ENCODE peak calls at places on chromosomes 12 and 14, in ten cellular contexts. One of them, this sample, is unnamed.

GRCh38 chr14:102775855-102776760 is 1.1 kb upstream of the TRAF3 start:
- DNase-seq in MG63: peak; percentile 50
- DNase-seq in left lung: no peak
- DNase-seq in PC-3: peak; percentile 61
- DNase-seq in stomach: peak; percentile 42
- DNase-seq in endodermal cell: peak; percentile 63
- DNase-seq in upper lobe of right lung: no peak
- DNase-seq in transverse colon: peak; percentile 70
- DNase-seq in SK-N-MC: no peak
- DNase-seq in DND-41: no peak
- DNase-seq in this sample: no peak

GRCh38 chr14:96345669-96346068 is 17.5 kb downstream of the ATG2B start:
- DNase-seq in MG63: no peak
- DNase-seq in left lung: no peak
- DNase-seq in PC-3: no peak
- DNase-seq in stomach: no peak
- DNase-seq in endodermal cell: no peak
- DNase-seq in upper lobe of right lung: no peak
- DNase-seq in transverse colon: no peak
- DNase-seq in SK-N-MC: no peak
- DNase-seq in DND-41: no peak
- DNase-seq in this sample: no peak

GRCh38 chr12:18275974-18276373 is 14.7 kb downstream of the PIK3C2G start:
- DNase-seq in MG63: no peak
- DNase-seq in left lung: no peak
- DNase-seq in PC-3: peak; percentile 64
- DNase-seq in stomach: no peak
- DNase-seq in endodermal cell: no peak
- DNase-seq in upper lobe of right lung: no peak
- DNase-seq in transverse colon: no peak
- DNase-seq in SK-N-MC: no peak
- DNase-seq in DND-41: no peak
- DNase-seq in this sample: no peak

GRCh38 chr12:95637471-95638155 is 86.3 kb upstream of the USP44 start:
- DNase-seq in MG63: peak; percentile 42
- DNase-seq in left lung: no peak
- DNase-seq in PC-3: peak; percentile 87
- DNase-seq in stomach: no peak
- DNase-seq in endodermal cell: no peak
- DNase-seq in upper lobe of right lung: no peak
- DNase-seq in transverse colon: no peak
- DNase-seq in SK-N-MC: no peak
- DNase-seq in DND-41: no peak
- DNase-seq in this sample: no peak

GRCh38 chr14:37595809-37596595 is 573 bp downstream of the TTC6 start:
- DNase-seq in MG63: no peak
- DNase-seq in left lung: peak; percentile 90
- DNase-seq in PC-3: peak; percentile 98
- DNase-seq in stomach: peak; percentile 68
- DNase-seq in endodermal cell: peak; percentile 83
- DNase-seq in upper lobe of right lung: peak; percentile 91
- DNase-seq in transverse colon: peak; percentile 90
- DNase-seq in SK-N-MC: no peak
- DNase-seq in DND-41: no peak
- DNase-seq in this sample: peak; percentile 31

GRCh38 chr12:115354007-115354452 is 670.1 kb upstream of the TBX3 start:
- DNase-seq in MG63: peak; percentile 92
- DNase-seq in left lung: no peak
- DNase-seq in PC-3: peak; percentile 98
- DNase-seq in stomach: peak; percentile 56
- DNase-seq in endodermal cell: no peak
- DNase-seq in upper lobe of right lung: no peak
- DNase-seq in transverse colon: peak; percentile 59
- DNase-seq in SK-N-MC: no peak
- DNase-seq in DND-41: no peak
- DNase-seq in this sample: no peak

GRCh38 chr14:31339743-31340142 is 80.6 kb downstream of the HEATR5A start:
- DNase-seq in MG63: no peak
- DNase-seq in left lung: no peak
- DNase-seq in PC-3: peak; percentile 35
- DNase-seq in stomach: no peak
- DNase-seq in endodermal cell: no peak
- DNase-seq in upper lobe of right lung: no peak
- DNase-seq in transverse colon: no peak
- DNase-seq in SK-N-MC: no peak
- DNase-seq in DND-41: no peak
- DNase-seq in this sample: no peak

GRCh38 chr12:52204095-52204930 is 12.5 kb upstream of the KRT80 start:
- DNase-seq in MG63: peak; percentile 74
- DNase-seq in left lung: peak; percentile 48
- DNase-seq in PC-3: peak; percentile 77
- DNase-seq in stomach: no peak
- DNase-seq in endodermal cell: peak; percentile 56
- DNase-seq in upper lobe of right lung: peak; percentile 37
- DNase-seq in transverse colon: no peak
- DNase-seq in SK-N-MC: no peak
- DNase-seq in DND-41: no peak
- DNase-seq in this sample: no peak

GRCh38 chr14:32984531-32984930 is 45.9 kb downstream of the NPAS3 start:
- DNase-seq in MG63: no peak
- DNase-seq in left lung: no peak
- DNase-seq in PC-3: no peak
- DNase-seq in stomach: no peak
- DNase-seq in endodermal cell: no peak
- DNase-seq in upper lobe of right lung: no peak
- DNase-seq in transverse colon: no peak
- DNase-seq in SK-N-MC: no peak
- DNase-seq in DND-41: no peak
- DNase-seq in this sample: no peak

GRCh38 chr14:88189040-88189839 is 133.8 kb downstream of the KCNK10 start:
- DNase-seq in MG63: peak; percentile 42
- DNase-seq in left lung: no peak
- DNase-seq in PC-3: peak; percentile 96
- DNase-seq in stomach: peak; percentile 88
- DNase-seq in endodermal cell: peak; percentile 95
- DNase-seq in upper lobe of right lung: no peak
- DNase-seq in transverse colon: peak; percentile 88
- DNase-seq in SK-N-MC: peak; percentile 35
- DNase-seq in DND-41: peak; percentile 69
- DNase-seq in this sample: peak; percentile 35

GRCh38 chr12:47730341-47730744 is 5.1 kb upstream of the ENDOU start:
- DNase-seq in MG63: peak; percentile 77
- DNase-seq in left lung: no peak
- DNase-seq in PC-3: peak; percentile 61
- DNase-seq in stomach: peak; percentile 61
- DNase-seq in endodermal cell: no peak
- DNase-seq in upper lobe of right lung: no peak
- DNase-seq in transverse colon: no peak
- DNase-seq in SK-N-MC: no peak
- DNase-seq in DND-41: no peak
- DNase-seq in this sample: no peak

GRCh38 chr12:131752457-131752856 is 41.6 kb downstream of the SFSWAP start:
- DNase-seq in MG63: no peak
- DNase-seq in left lung: no peak
- DNase-seq in PC-3: no peak
- DNase-seq in stomach: no peak
- DNase-seq in endodermal cell: peak; percentile 60
- DNase-seq in upper lobe of right lung: no peak
- DNase-seq in transverse colon: no peak
- DNase-seq in SK-N-MC: no peak
- DNase-seq in DND-41: no peak
- DNase-seq in this sample: no peak

GRCh38 chr12:131754184-131754583 is 43.3 kb downstream of the SFSWAP start:
- DNase-seq in MG63: no peak
- DNase-seq in left lung: no peak
- DNase-seq in PC-3: no peak
- DNase-seq in stomach: no peak
- DNase-seq in endodermal cell: peak; percentile 36
- DNase-seq in upper lobe of right lung: no peak
- DNase-seq in transverse colon: no peak
- DNase-seq in SK-N-MC: no peak
- DNase-seq in DND-41: no peak
- DNase-seq in this sample: no peak

GRCh38 chr12:131753757-131754156 is 42.9 kb downstream of the SFSWAP start:
- DNase-seq in MG63: no peak
- DNase-seq in left lung: no peak
- DNase-seq in PC-3: no peak
- DNase-seq in stomach: no peak
- DNase-seq in endodermal cell: peak; percentile 44
- DNase-seq in upper lobe of right lung: no peak
- DNase-seq in transverse colon: no peak
- DNase-seq in SK-N-MC: no peak
- DNase-seq in DND-41: no peak
- DNase-seq in this sample: no peak

GRCh38 chr12:131751335-131751734 is 40.4 kb downstream of the SFSWAP start:
- DNase-seq in MG63: no peak
- DNase-seq in left lung: no peak
- DNase-seq in PC-3: no peak
- DNase-seq in stomach: no peak
- DNase-seq in endodermal cell: peak; percentile 39
- DNase-seq in upper lobe of right lung: no peak
- DNase-seq in transverse colon: no peak
- DNase-seq in SK-N-MC: no peak
- DNase-seq in DND-41: no peak
- DNase-seq in this sample: no peak

DNA sequence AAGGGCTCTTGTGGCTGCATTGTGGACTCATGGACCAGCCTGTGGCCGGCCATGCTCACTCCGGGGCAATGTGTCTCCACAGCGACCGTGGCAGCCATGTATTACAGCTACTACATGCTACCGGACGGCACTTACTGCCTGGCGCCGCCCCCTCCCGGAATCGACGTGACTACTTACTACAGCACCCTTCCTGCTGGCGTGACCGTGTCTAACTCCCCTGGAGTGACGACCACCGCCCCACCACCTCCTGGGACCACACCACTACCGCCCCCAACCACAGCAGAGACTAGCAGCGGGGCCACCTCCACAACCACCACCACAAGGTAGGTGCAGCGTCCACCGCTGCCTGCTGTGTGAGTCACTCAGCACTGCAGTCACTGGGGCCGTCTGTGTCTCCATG is 42.2 kb downstream of the SFSWAP start:
- DNase-seq in MG63: no peak
- DNase-seq in left lung: no peak
- DNase-seq in PC-3: no peak
- DNase-seq in stomach: no peak
- DNase-seq in endodermal cell: peak; percentile 42
- DNase-seq in upper lobe of right lung: no peak
- DNase-seq in transverse colon: no peak
- DNase-seq in SK-N-MC: no peak
- DNase-seq in DND-41: no peak
- DNase-seq in this sample: no peak
- H3K36me3 ChIP-seq in MG63: peaks cover 85% of the 10 kb centered on the region
- H3K36me3 ChIP-seq in left lung: no peaks in the 10 kb centered on the region
- H3K36me3 ChIP-seq in PC-3: peaks cover 55% of the 10 kb centered on the region
- H3K36me3 ChIP-seq in stomach: peaks cover 99% of the 10 kb centered on the region
- H3K36me3 ChIP-seq in endodermal cell: peaks cover 93% of the 10 kb centered on the region
- H3K36me3 ChIP-seq in upper lobe of right lung: peaks cover 83% of the 10 kb centered on the region
- H3K36me3 ChIP-seq in transverse colon: peaks cover 4% of the 10 kb centered on the region
- H3K36me3 ChIP-seq in SK-N-MC: peaks cover 53% of the 10 kb centered on the region
- H3K36me3 ChIP-seq in DND-41: peaks cover 95% of the 10 kb centered on the region
- H3K36me3 ChIP-seq in this sample: peaks cover 46% of the 10 kb centered on the region

GRCh38 chr14:24172871-24173281 is 996 bp downstream of the REC8 start:
- DNase-seq in MG63: no peak
- DNase-seq in left lung: peak; percentile 73
- DNase-seq in PC-3: no peak
- DNase-seq in stomach: no peak
- DNase-seq in endodermal cell: no peak
- DNase-seq in upper lobe of right lung: no peak
- DNase-seq in transverse colon: no peak
- DNase-seq in SK-N-MC: no peak
- DNase-seq in DND-41: peak; percentile 25
- DNase-seq in this sample: no peak
- H3K4me3 ChIP-seq in MG63: no peak overlapping the region
- H3K4me3 ChIP-seq in left lung: peak overlapping the region; percentile 34
- H3K4me3 ChIP-seq in PC-3: no peak overlapping the region
- H3K4me3 ChIP-seq in stomach: peak overlapping the region; percentile 48
- H3K4me3 ChIP-seq in endodermal cell: peak overlapping the region; percentile 85
- H3K4me3 ChIP-seq in upper lobe of right lung: no peak overlapping the region
- H3K4me3 ChIP-seq in transverse colon: no peak overlapping the region
- H3K4me3 ChIP-seq in SK-N-MC: no peak overlapping the region
- H3K4me3 ChIP-seq in DND-41: no peak overlapping the region
- H3K4me3 ChIP-seq in this sample: peak overlapping the region; percentile 53

GRCh38 chr12:57170408-57170807 is 23.0 kb upstream of the LRP1-AS start:
- DNase-seq in MG63: no peak
- DNase-seq in left lung: no peak
- DNase-seq in PC-3: no peak
- DNase-seq in stomach: no peak
- DNase-seq in endodermal cell: no peak
- DNase-seq in upper lobe of right lung: no peak
- DNase-seq in transverse colon: no peak
- DNase-seq in SK-N-MC: no peak
- DNase-seq in DND-41: no peak
- DNase-seq in this sample: no peak

GRCh38 chr12:57171668-57172067 is 24.2 kb upstream of the LRP1-AS start:
- DNase-seq in MG63: peak; percentile 53
- DNase-seq in left lung: no peak
- DNase-seq in PC-3: no peak
- DNase-seq in stomach: no peak
- DNase-seq in endodermal cell: no peak
- DNase-seq in upper lobe of right lung: no peak
- DNase-seq in transverse colon: no peak
- DNase-seq in SK-N-MC: no peak
- DNase-seq in DND-41: no peak
- DNase-seq in this sample: peak; percentile 2

GRCh38 chr12:57166971-57167371 is 19.6 kb upstream of the LRP1-AS start:
- DNase-seq in MG63: peak; percentile 40
- DNase-seq in left lung: no peak
- DNase-seq in PC-3: peak; percentile 93
- DNase-seq in stomach: no peak
- DNase-seq in endodermal cell: no peak
- DNase-seq in upper lobe of right lung: no peak
- DNase-seq in transverse colon: no peak
- DNase-seq in SK-N-MC: no peak
- DNase-seq in DND-41: no peak
- DNase-seq in this sample: no peak

GRCh38 chr12:57169046-57169795 is 21.8 kb upstream of the LRP1-AS start:
- DNase-seq in MG63: no peak
- DNase-seq in left lung: no peak
- DNase-seq in PC-3: no peak
- DNase-seq in stomach: no peak
- DNase-seq in endodermal cell: no peak
- DNase-seq in upper lobe of right lung: no peak
- DNase-seq in transverse colon: no peak
- DNase-seq in SK-N-MC: no peak
- DNase-seq in DND-41: no peak
- DNase-seq in this sample: no peak

GRCh38 chr12:57169969-57170368 is 22.6 kb upstream of the LRP1-AS start:
- DNase-seq in MG63: no peak
- DNase-seq in left lung: no peak
- DNase-seq in PC-3: no peak
- DNase-seq in stomach: no peak
- DNase-seq in endodermal cell: no peak
- DNase-seq in upper lobe of right lung: no peak
- DNase-seq in transverse colon: no peak
- DNase-seq in SK-N-MC: no peak
- DNase-seq in DND-41: no peak
- DNase-seq in this sample: no peak
- H3K36me3 ChIP-seq in MG63: peaks cover 76% of the 10 kb centered on the region
- H3K36me3 ChIP-seq in left lung: no peaks in the 10 kb centered on the region
- H3K36me3 ChIP-seq in PC-3: peaks cover 4% of the 10 kb centered on the region
- H3K36me3 ChIP-seq in stomach: peaks cover 85% of the 10 kb centered on the region
- H3K36me3 ChIP-seq in endodermal cell: peaks cover 52% of the 10 kb centered on the region
- H3K36me3 ChIP-seq in upper lobe of right lung: peaks cover 73% of the 10 kb centered on the region
- H3K36me3 ChIP-seq in transverse colon: no peaks in the 10 kb centered on the region
- H3K36me3 ChIP-seq in SK-N-MC: peaks cover 27% of the 10 kb centered on the region
- H3K36me3 ChIP-seq in DND-41: no peaks in the 10 kb centered on the region
- H3K36me3 ChIP-seq in this sample: no peaks in the 10 kb centered on the region

GRCh38 chr14:89630096-89630829 is 213.2 kb upstream of the FOXN3 start:
- DNase-seq in MG63: no peak
- DNase-seq in left lung: no peak
- DNase-seq in PC-3: no peak
- DNase-seq in stomach: no peak
- DNase-seq in endodermal cell: no peak
- DNase-seq in upper lobe of right lung: no peak
- DNase-seq in transverse colon: no peak
- DNase-seq in SK-N-MC: no peak
- DNase-seq in DND-41: no peak
- DNase-seq in this sample: no peak
- H3K4me3 ChIP-seq in MG63: no peak overlapping the region
- H3K4me3 ChIP-seq in left lung: no peak overlapping the region
- H3K4me3 ChIP-seq in PC-3: no peak overlapping the region
- H3K4me3 ChIP-seq in stomach: no peak overlapping the region
- H3K4me3 ChIP-seq in endodermal cell: no peak overlapping the region
- H3K4me3 ChIP-seq in upper lobe of right lung: no peak overlapping the region
- H3K4me3 ChIP-seq in transverse colon: no peak overlapping the region
- H3K4me3 ChIP-seq in SK-N-MC: no peak overlapping the region
- H3K4me3 ChIP-seq in DND-41: no peak overlapping the region
- H3K4me3 ChIP-seq in this sample: no peak overlapping the region